ENCODE peak calls at places on chromosomes 13 and 19, in seven cellular contexts. R is IMR-90, U is psoas muscle, G is suprapubic skin, K is colonic mucosa, J is ovary, H is Calu3. F is an unnamed sample.

GRCh38 chr13:50809133-50810090 is 34.1 kb downstream of the DLEU7 start:
- DNase-seq in R (no peak), U (no peak), G (no peak), K (no peak), J (no peak), H (no peak), F (no peak)

GRCh38 chr19:46537136-46538097 is 41.8 kb upstream of the PNMA8B start:
- DNase-seq in R (peak), U (peak), G (no peak), K (peak), J (no peak), H (peak), F (peak)

GRCh38 chr19:58548859-58549663 is 5.2 kb downstream of the TRIM28 start:
- DNase-seq in R (no peak), U (no peak), G (peak), K (no peak), J (no peak), H (no peak), F (no peak)

GRCh38 chr13:76027131-76027530 is 391.0 kb downstream of the LMO7 start:
- DNase-seq in R (no peak), U (no peak), G (no peak), K (no peak), J (no peak), H (no peak), F (no peak)

GRCh38 chr19:46390866-46391265 is 22.5 kb downstream of the CCDC8 start:
- DNase-seq in R (no peak), U (no peak), G (peak), K (no peak), J (no peak), H (no peak), F (no peak)

GRCh38 chr19:8487137-8487851 is 15.1 kb downstream of the PRAM1 start:
- DNase-seq in R (no peak), U (no peak), G (no peak), K (no peak), J (no peak), H (no peak), F (no peak)

GRCh38 chr13:83865161-83866137 is 16.8 kb downstream of the SLITRK1 start:
- DNase-seq in R (no peak), U (no peak), G (no peak), K (no peak), J (no peak), H (no peak), F (no peak)

GRCh38 chr19:1082165-1082927 is 12.8 kb downstream of the POLR2E start:
- DNase-seq in R (no peak), U (peak), G (peak), K (peak), J (no peak), H (no peak), F (no peak)

GRCh38 chr13:44972956-44973581 is 16.2 kb downstream of the NUFIP1 start:
- DNase-seq in R (peak), U (no peak), G (no peak), K (no peak), J (no peak), H (no peak), F (no peak)

GRCh38 chr13:114134111-114134943 is 1.9 kb upstream of the RASA3 start:
- DNase-seq in R (no peak), U (peak), G (no peak), K (no peak), J (no peak), H (no peak), F (no peak)

GRCh38 chr19:16032509-16033135 is 43.7 kb upstream of the TPM4 start:
- DNase-seq in R (no peak), U (no peak), G (no peak), K (no peak), J (no peak), H (no peak), F (no peak)

GRCh38 chr19:4474504-4475136 is 2.5 kb downstream of the HDGFL2 start:
- DNase-seq in R (peak), U (no peak), G (no peak), K (no peak), J (no peak), H (no peak), F (no peak)

GRCh38 chr19:32471095-32471494 is 65.5 kb downstream of the DPY19L3 start:
- DNase-seq in R (no peak), U (peak), G (no peak), K (no peak), J (no peak), H (no peak), F (no peak)

GRCh38 chr13:33236021-33236420 is 49.5 kb downstream of the STARD13 start:
- DNase-seq in R (peak), U (no peak), G (no peak), K (no peak), J (no peak), H (no peak), F (no peak)

GRCh38 chr13:99404005-99404755 is 97.0 kb upstream of the GPR183 start:
- DNase-seq in R (no peak), U (no peak), G (peak), K (no peak), J (no peak), H (no peak), F (no peak)

GRCh38 chr13:109415057-109415456 is 371.3 kb downstream of the IRS2 start:
- DNase-seq in R (no peak), U (no peak), G (no peak), K (no peak), J (no peak), H (no peak), F (no peak)

GRCh38 chr19:29539668-29540067 is 13.9 kb downstream of the VSTM2B start:
- DNase-seq in R (no peak), U (no peak), G (no peak), K (no peak), J (no peak), H (no peak), F (no peak)

GRCh38 chr19:55308281-55308680 is 16.9 kb downstream of the TMEM150B start:
- DNase-seq in R (no peak), U (no peak), G (no peak), K (no peak), J (no peak), H (no peak), F (no peak)

GRCh38 chr13:113623491-113624234 is 34.3 kb downstream of the ATP4B start:
- DNase-seq in R (no peak), U (peak), G (peak), K (no peak), J (no peak), H (no peak), F (no peak)

GRCh38 chr19:32450217-32450616 is 44.6 kb downstream of the DPY19L3 start:
- DNase-seq in R (peak), U (no peak), G (no peak), K (no peak), J (no peak), H (no peak), F (no peak)

GRCh38 chr13:49022472-49023144 is 46.9 kb downstream of the FNDC3A start:
- DNase-seq in R (peak), U (no peak), G (no peak), K (no peak), J (no peak), H (no peak), F (no peak)

GRCh38 chr19:6476155-6476895 is 5.3 kb downstream of the DENND1C start:
- DNase-seq in R (peak), U (peak), G (peak), K (peak), J (peak), H (peak), F (no peak)

GRCh38 chr13:29454931-29455481 is 140.5 kb downstream of the SLC7A1 start:
- DNase-seq in R (peak), U (no peak), G (no peak), K (no peak), J (no peak), H (peak), F (no peak)

GRCh38 chr13:101965096-101965495 is 436.8 kb downstream of the FGF14 start:
- DNase-seq in R (no peak), U (no peak), G (no peak), K (no peak), J (no peak), H (no peak), F (no peak)

GRCh38 chr19:12052571-12053169 is at the start of gene ZNF878:
- DNase-seq in R (peak), U (peak), G (peak), K (peak), J (peak), H (peak), F (peak)
- TF ChIP-seq CTCF in R (no peak), U (no peak), G (no peak), K (no peak), J (no peak), H (no peak), F (no peak)

DNA sequence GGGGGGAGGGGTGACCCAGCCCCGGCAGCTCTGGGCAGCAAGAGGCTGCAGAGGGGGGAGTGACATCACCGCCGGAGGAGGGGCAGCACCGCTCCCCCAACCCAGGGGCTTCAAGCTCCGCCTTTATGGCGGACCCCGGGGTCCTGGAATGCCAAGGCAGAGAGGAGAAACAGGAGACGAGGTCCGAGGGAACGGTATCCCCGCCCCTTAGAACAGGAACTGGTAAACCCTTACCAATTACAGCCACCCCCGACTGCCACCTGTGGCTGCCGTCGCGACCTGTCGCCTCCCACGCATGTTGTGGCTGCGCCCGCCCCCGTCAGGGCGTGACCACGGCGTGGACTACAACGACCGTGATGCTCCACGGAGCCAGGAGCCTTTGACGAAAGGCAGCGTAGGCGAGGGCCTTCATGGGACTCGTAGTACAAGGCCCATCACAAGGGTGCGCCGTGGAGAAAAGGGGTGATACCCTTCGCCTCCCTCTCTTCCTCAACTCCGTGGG is 4.1 kb upstream of the KCNC3 start:
- DNase-seq in R (peak), U (peak), G (peak), K (peak), J (peak), H (peak), F (peak)
- TF ChIP-seq CTCF in R (no peak), U (no peak), G (no peak), K (no peak), J (no peak), H (no peak), F (no peak)

GRCh38 chr19:38951187-38951586 is 20.4 kb downstream of the MRPS12 start:
- DNase-seq in R (no peak), U (no peak), G (no peak), K (no peak), J (no peak), H (no peak), F (no peak)

GRCh38 chr19:38949580-38950367 is 19.0 kb downstream of the MRPS12 start:
- DNase-seq in R (peak), U (peak), G (peak), K (peak), J (peak), H (peak), F (peak)

GRCh38 chr19:38956264-38956663 is 19.3 kb downstream of the FBXO17 start:
- DNase-seq in R (no peak), U (no peak), G (no peak), K (no peak), J (no peak), H (no peak), F (no peak)

GRCh38 chr19:38953677-38954076 is 21.9 kb downstream of the FBXO17 start:
- DNase-seq in R (no peak), U (no peak), G (no peak), K (no peak), J (no peak), H (no peak), F (no peak)

DNA sequence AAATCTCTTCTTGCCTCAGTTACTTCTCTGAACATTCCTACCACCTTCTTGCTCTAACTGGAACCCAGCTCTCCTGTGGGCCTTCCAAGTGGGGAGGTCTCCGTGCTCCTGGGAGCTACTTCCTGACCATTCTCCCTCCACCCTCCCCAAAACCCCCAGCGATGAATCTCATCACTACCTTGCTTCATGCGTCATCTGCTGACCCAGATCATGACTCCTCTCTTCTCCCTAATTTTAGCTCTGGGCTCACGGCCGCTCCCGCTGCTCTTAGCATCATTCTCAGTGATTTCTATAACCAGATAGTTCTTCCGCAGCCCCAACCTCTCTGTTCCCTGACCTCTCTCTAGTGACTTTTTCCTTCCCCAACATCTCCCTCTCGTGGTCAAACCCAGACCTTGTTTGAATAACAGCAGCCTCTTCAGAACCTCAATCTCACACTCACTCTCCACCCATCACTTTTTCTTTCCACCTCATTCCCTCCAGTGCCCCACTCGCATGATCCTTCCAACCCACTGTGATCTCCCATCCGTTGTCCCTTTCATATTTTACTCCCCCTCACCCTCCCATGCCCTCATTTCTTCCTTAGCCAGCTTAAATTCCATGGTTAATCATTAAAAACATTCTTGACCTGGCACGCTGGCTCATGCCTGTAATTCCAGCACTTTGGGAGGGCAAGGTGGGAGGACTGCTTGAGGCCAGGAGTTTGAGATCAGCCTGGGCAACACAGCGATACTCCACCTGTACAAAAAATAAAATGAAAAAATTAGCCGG is 21.8 kb downstream of the MRPS12 start:
- DNase-seq in R (peak), U (no peak), G (no peak), K (peak), J (no peak), H (peak), F (no peak)
- TF ChIP-seq CTCF in R (peak), U (no peak), G (no peak), K (no peak), J (no peak), H (peak), F (no peak)

DNA sequence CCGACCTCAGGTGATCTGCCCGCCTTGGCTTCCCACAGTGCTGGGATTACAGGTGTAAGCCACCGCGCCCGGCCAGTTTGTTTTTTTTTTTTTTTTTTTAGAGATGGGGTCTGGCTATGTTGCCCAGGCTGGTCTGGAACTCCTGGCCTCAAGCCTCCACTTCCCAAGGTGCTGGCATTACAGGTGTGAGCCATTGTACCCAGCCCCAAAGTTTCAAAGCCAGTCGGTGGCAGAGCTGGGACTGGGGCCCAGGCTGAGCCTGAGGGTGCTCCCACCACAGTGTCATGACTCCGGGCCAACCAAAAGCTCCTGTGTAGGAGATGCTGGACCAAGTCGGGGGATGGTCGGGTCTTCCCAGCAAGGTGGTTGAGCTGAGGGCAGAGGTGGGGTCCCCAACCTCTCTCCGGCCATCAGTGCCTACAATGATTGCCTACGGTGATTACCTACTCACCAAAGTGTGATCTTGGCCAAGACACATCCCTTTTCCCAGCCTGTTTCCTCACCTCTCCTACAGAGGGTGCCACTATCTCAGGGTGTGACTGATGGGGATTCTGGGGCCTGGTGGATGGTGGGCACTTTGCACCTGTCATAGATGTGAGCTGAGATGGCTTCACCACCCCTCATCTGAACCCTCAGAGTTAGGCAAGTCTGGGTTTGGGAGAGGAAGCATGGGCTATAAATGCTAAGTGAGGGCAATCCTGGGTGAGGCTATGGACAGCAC is 5.9 kb upstream of the SAMD1 start:
- DNase-seq in R (no peak), U (no peak), G (no peak), K (no peak), J (no peak), H (no peak), F (no peak)
- TF ChIP-seq CTCF in R (peak), U (no peak), G (no peak), K (no peak), J (no peak), H (no peak), F (no peak)

GRCh38 chr19:35513975-35514809 is 743 bp upstream of the DMKN start:
- DNase-seq in R (no peak), U (no peak), G (no peak), K (no peak), J (no peak), H (peak), F (no peak)
- TF ChIP-seq CTCF in R (no peak), U (no peak), G (no peak), K (no peak), J (no peak), H (peak), F (no peak)

DNA sequence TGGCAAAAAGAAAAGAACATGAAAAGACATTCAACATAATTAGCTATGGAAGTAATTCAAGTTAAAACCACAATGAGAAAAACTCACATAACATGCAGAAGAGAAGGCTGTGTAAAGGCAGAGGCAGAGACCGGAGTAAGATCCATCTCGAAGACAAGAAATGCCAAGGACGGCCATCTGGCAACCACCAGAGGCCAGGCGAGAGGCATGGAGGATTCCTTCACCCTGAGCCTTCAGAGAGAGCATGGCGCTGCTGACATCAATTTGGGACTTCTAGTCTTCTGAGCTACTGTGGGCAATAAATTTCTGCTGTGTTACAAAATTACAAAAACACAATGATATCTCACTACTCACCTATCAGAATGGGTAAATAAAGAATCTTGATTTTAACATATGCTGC is 381.0 kb downstream of the TSHZ3 start:
- DNase-seq in R (no peak), U (no peak), G (no peak), K (no peak), J (no peak), H (no peak), F (no peak)
- TF ChIP-seq CTCF in R (peak), U (no peak), G (no peak), K (no peak), J (no peak), H (no peak), F (no peak)

GRCh38 chr13:21675095-21676007 is 4.5 kb downstream of the FGF9 start:
- DNase-seq in R (no peak), U (peak), G (no peak), K (peak), J (no peak), H (peak), F (no peak)

GRCh38 chr13:21674271-21675009 is 3.6 kb downstream of the FGF9 start:
- DNase-seq in R (no peak), U (peak), G (no peak), K (peak), J (no peak), H (no peak), F (no peak)

GRCh38 chr13:21671793-21672680 is 1.2 kb downstream of the FGF9 start:
- DNase-seq in R (no peak), U (no peak), G (no peak), K (no peak), J (no peak), H (no peak), F (no peak)

GRCh38 chr13:21672811-21673591 is 2.1 kb downstream of the FGF9 start:
- DNase-seq in R (no peak), U (no peak), G (no peak), K (peak), J (no peak), H (no peak), F (no peak)

GRCh38 chr13:21673592-21674270 is 2.9 kb downstream of the FGF9 start:
- DNase-seq in R (peak), U (peak), G (no peak), K (peak), J (no peak), H (peak), F (no peak)
- TF ChIP-seq CTCF in R (no peak), U (peak), G (no peak), K (no peak), J (no peak), H (no peak), F (no peak)

GRCh38 chr19:23867895-23868294 is 46.8 kb upstream of the ZNF726 start:
- DNase-seq in R (no peak), U (no peak), G (no peak), K (no peak), J (no peak), H (no peak), F (no peak)
- TF ChIP-seq CTCF in R (no peak), U (no peak), G (no peak), K (no peak), J (no peak), H (no peak), F (no peak)

GRCh38 chr19:47797996-47798903 is 6.1 kb downstream of the TPRX1 start:
- DNase-seq in R (no peak), U (no peak), G (no peak), K (no peak), J (no peak), H (no peak), F (no peak)

GRCh38 chr19:47796785-47797184 is 7.6 kb downstream of the TPRX1 start:
- DNase-seq in R (no peak), U (no peak), G (no peak), K (no peak), J (no peak), H (no peak), F (no peak)

GRCh38 chr19:47792616-47793015 is 11.7 kb downstream of the TPRX1 start:
- DNase-seq in R (no peak), U (no peak), G (no peak), K (no peak), J (no peak), H (no peak), F (no peak)

GRCh38 chr19:47790398-47790814 is 11.9 kb downstream of the SELENOW start:
- DNase-seq in R (peak), U (peak), G (peak), K (peak), J (peak), H (peak), F (peak)

GRCh38 chr19:47794526-47794925 is 9.8 kb downstream of the TPRX1 start:
- DNase-seq in R (no peak), U (no peak), G (no peak), K (no peak), J (no peak), H (no peak), F (no peak)
- TF ChIP-seq CTCF in R (no peak), U (no peak), G (no peak), K (no peak), J (no peak), H (no peak), F (no peak)

F was measured in omental fat pad.